ENCODE peak calls at places on chromosomes 1 and 21, in four cellular contexts. One of them, this sample, is unnamed.
A peak's percentile ranks its signal among the peaks of the same experiment; 100 is the strongest.

GRCh38 chr1:171898956-171899355 is 57.7 kb downstream of the DNM3 start:
- DNase-seq in A549: no peak
- DNase-seq in WTC11: peak; percentile 38
- DNase-seq in K562: no peak
- DNase-seq in this sample: no peak

GRCh38 chr1:43776043-43776761 is 68.9 kb downstream of the ST3GAL3 start:
- DNase-seq in WTC11: no peak
- DNase-seq in K562: no peak
- DNase-seq in A549: peak; percentile 21
- DNase-seq in this sample: no peak

GRCh38 chr1:225299624-225300023 is 128.2 kb downstream of the LBR start:
- DNase-seq in A549: no peak
- DNase-seq in WTC11: no peak
- DNase-seq in K562: no peak
- DNase-seq in this sample: no peak

GRCh38 chr1:66761273-66761672 is 9.0 kb downstream of the DYNLT5 start:
- DNase-seq in K562: no peak
- DNase-seq in WTC11: no peak
- DNase-seq in A549: no peak
- DNase-seq in this sample: no peak

GRCh38 chr21:27528697-27529096 is 561.8 kb upstream of the ADAMTS5 start:
- DNase-seq in K562: no peak
- DNase-seq in A549: no peak
- DNase-seq in WTC11: no peak
- DNase-seq in this sample: no peak

GRCh38 chr1:1318131-1318652 is 6.3 kb downstream of the INTS11 start:
- DNase-seq in K562: no peak
- DNase-seq in WTC11: no peak
- DNase-seq in A549: peak; percentile 77
- DNase-seq in this sample: peak; percentile 31

GRCh38 chr1:94092210-94092613 is 28.7 kb downstream of the ABCA4 start:
- DNase-seq in WTC11: no peak
- DNase-seq in K562: no peak
- DNase-seq in A549: no peak
- DNase-seq in this sample: no peak

GRCh38 chr1:156439771-156440183 is 60.8 kb downstream of the MEF2D start:
- DNase-seq in A549: no peak
- DNase-seq in K562: no peak
- DNase-seq in WTC11: peak; percentile 75
- DNase-seq in this sample: no peak

DNA sequence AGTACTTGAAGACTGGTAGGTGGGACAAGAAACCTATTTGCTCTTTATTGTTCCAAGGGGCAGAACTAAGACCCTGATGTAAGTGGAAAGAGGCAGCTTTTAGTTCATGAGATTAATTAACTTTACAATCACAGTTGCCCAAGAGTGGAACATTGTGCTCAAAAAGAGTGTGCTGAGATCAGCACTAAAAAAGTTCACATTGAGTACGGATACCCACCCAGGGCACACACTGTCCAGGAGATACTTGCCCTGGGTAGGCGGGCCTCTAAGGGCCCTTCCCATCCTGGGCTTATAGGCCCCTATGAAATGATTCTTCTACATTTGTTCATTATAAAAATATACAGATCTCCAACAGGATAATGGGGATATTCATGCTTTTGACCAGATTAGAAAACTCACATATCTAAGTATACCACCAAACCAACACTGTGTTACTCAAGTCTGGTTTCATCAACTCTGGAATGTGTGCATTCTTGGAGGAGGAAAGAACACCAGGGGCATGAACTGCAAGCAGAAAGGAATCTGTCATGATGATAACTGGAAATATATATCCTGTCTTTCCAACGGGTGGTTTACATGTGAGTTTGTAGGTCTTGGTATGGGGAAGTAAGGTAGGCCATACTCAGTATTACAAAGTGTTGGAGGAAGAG is 626.2 kb downstream of the SMYD3 start:
- DNase-seq in K562: no peak
- DNase-seq in A549: no peak
- DNase-seq in WTC11: no peak
- DNase-seq in this sample: no peak
- TF ChIP-seq NR3C1 in K562: no peak
- TF ChIP-seq NR3C1 in A549: no peak
- TF ChIP-seq NR3C1 in WTC11: no peak
- TF ChIP-seq NR3C1 in this sample: no peak

GRCh38 chr1:31036749-31037500 is 28.6 kb downstream of the PUM1 start:
- DNase-seq in K562: no peak
- DNase-seq in WTC11: no peak
- DNase-seq in A549: no peak
- DNase-seq in this sample: no peak

GRCh38 chr1:31042656-31043055 is 22.9 kb downstream of the PUM1 start:
- DNase-seq in A549: no peak
- DNase-seq in WTC11: no peak
- DNase-seq in K562: no peak
- DNase-seq in this sample: no peak

GRCh38 chr1:31040038-31040437 is 25.5 kb downstream of the PUM1 start:
- DNase-seq in K562: no peak
- DNase-seq in A549: peak; percentile 16
- DNase-seq in WTC11: no peak
- DNase-seq in this sample: peak; percentile 58

GRCh38 chr1:31038360-31038759 is 27.2 kb downstream of the PUM1 start:
- DNase-seq in A549: no peak
- DNase-seq in WTC11: no peak
- DNase-seq in K562: no peak
- DNase-seq in this sample: no peak

GRCh38 chr1:31041529-31041928 is 24.0 kb downstream of the PUM1 start:
- DNase-seq in K562: peak; percentile 32
- DNase-seq in WTC11: no peak
- DNase-seq in A549: no peak
- DNase-seq in this sample: peak; percentile 13
- TF ChIP-seq NR3C1 in K562: no peak
- TF ChIP-seq NR3C1 in WTC11: no peak
- TF ChIP-seq NR3C1 in A549: no peak
- TF ChIP-seq NR3C1 in this sample: no peak

GRCh38 chr21:25734654-25735220 is at the start of the genes ATP5PF and GABPA:
- DNase-seq in K562: peak; percentile 90
- DNase-seq in WTC11: peak; percentile 97
- DNase-seq in A549: peak; percentile 97
- DNase-seq in this sample: peak; percentile 97

GRCh38 chr21:25733859-25734653 is 648 bp downstream of the ATP5PF start:
- DNase-seq in WTC11: peak; percentile 16
- DNase-seq in A549: peak; percentile 1
- DNase-seq in K562: no peak
- DNase-seq in this sample: peak; percentile 62

GRCh38 chr21:25732091-25732760 is 2.5 kb downstream of the ATP5PF start:
- DNase-seq in A549: no peak
- DNase-seq in WTC11: no peak
- DNase-seq in K562: no peak
- DNase-seq in this sample: no peak

GRCh38 chr21:25735895-25736597 is 1.3 kb downstream of the GABPA start:
- DNase-seq in K562: no peak
- DNase-seq in A549: peak; percentile 2
- DNase-seq in WTC11: no peak
- DNase-seq in this sample: peak; percentile 21

DNA sequence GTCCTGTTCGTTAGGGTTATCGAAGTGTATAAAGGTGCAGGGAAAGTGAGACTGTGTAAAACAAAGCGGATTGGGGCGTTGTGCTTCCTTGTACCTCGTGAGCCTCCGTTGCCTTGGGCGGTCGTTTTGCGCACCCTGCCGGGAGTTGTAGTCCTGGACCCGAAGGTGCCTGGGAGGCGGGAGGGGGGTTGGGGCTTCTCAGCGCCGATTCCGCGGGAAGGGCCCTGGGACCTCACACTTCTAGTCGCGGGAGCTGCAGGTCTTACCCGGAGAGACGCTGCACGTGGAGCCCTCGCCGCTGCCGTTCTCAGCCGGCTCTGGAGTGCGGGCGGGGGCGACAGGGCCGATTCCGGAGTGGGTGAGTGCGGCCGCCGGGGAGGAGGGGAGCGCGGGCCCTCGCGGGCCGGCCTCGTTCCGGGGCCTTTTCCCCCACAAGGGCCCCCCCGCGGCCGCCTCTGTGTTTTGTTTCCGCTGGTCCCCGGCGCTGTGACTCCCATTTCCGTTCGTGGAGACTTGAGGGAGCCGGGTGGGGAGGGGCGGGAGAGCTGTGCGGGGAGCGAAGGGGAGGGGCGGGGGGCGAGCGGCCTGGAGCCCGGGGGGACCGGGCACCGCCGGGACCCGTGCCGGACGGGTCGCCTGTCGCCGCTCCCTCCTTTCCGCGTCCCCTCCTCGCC is 586 bp downstream of the GABPA start:
- DNase-seq in WTC11: peak; percentile 91
- DNase-seq in K562: peak; percentile 74
- DNase-seq in A549: peak; percentile 88
- DNase-seq in this sample: peak; percentile 80
- TF ChIP-seq NR3C1 in WTC11: no peak
- TF ChIP-seq NR3C1 in K562: no peak
- TF ChIP-seq NR3C1 in A549: no peak
- TF ChIP-seq NR3C1 in this sample: no peak

GRCh38 chr1:18977428-18977827 is 21.0 kb upstream of the IFFO2 start:
- DNase-seq in K562: no peak
- DNase-seq in A549: no peak
- DNase-seq in WTC11: no peak
- DNase-seq in this sample: no peak

GRCh38 chr1:18976096-18976495 is 19.6 kb upstream of the IFFO2 start:
- DNase-seq in K562: no peak
- DNase-seq in A549: no peak
- DNase-seq in WTC11: no peak
- DNase-seq in this sample: no peak

GRCh38 chr1:18978706-18979105 is 22.2 kb upstream of the IFFO2 start:
- DNase-seq in WTC11: no peak
- DNase-seq in K562: no peak
- DNase-seq in A549: no peak
- DNase-seq in this sample: no peak

GRCh38 chr1:18981242-18981641 is 24.8 kb upstream of the IFFO2 start:
- DNase-seq in K562: no peak
- DNase-seq in A549: no peak
- DNase-seq in WTC11: no peak
- DNase-seq in this sample: no peak
- TF ChIP-seq NR3C1 in K562: no peak
- TF ChIP-seq NR3C1 in A549: no peak
- TF ChIP-seq NR3C1 in WTC11: no peak
- TF ChIP-seq NR3C1 in this sample: no peak

DNA sequence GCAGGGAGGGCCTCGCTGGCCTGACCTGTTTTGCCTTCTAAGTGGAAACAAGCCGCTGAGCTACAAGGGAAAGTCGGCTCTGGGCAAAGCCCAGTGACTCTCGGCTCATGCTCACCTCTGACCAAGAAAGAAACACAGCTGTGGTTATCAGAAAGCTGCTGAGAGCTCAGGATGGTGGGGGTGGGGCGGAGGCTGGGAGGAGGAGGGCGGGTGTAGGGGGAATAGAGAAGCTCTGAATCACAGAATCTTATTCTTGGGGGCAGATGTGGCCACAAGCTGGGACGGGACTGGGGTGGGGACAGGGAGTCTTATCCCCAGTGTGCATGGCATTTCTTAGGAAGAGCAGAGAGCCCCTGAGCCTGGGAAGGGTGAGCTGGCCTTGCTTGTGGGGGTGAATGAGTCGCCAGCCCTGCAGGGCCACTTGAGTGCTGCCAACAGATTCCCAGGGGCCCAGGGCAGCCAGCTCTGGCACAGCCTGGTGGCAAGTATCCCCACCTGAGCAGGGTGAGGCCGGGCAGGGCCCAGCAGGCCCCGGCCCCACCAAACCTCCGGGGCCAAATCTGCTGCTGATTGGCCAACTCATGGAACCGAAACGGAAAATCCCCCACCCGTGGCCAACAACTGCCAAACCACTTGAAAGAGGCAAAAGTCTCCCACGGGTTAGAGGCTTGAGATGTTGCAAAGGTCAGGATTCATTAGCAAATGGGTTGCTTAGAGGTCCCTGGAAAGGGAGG is 120.6 kb downstream of the SPSB1 start:
- DNase-seq in WTC11: no peak
- DNase-seq in K562: no peak
- DNase-seq in A549: peak; percentile 49
- DNase-seq in this sample: no peak
- TF ChIP-seq NR3C1 in WTC11: no peak
- TF ChIP-seq NR3C1 in K562: no peak
- TF ChIP-seq NR3C1 in A549: no peak
- TF ChIP-seq NR3C1 in this sample: no peak

GRCh38 chr1:153277852-153278251 is 18.4 kb downstream of the LORICRIN start:
- DNase-seq in A549: peak; percentile 43
- DNase-seq in WTC11: peak; percentile 78
- DNase-seq in K562: peak; percentile 35
- DNase-seq in this sample: peak; percentile 28
- TF ChIP-seq NR3C1 in A549: no peak
- TF ChIP-seq NR3C1 in WTC11: no peak
- TF ChIP-seq NR3C1 in K562: no peak
- TF ChIP-seq NR3C1 in this sample: no peak

GRCh38 chr21:35578350-35578782 is 482.0 kb downstream of the SETD4 start:
- DNase-seq in WTC11: no peak
- DNase-seq in A549: no peak
- DNase-seq in K562: no peak
- DNase-seq in this sample: no peak
- TF ChIP-seq NR3C1 in WTC11: no peak
- TF ChIP-seq NR3C1 in A549: no peak
- TF ChIP-seq NR3C1 in K562: no peak
- TF ChIP-seq NR3C1 in this sample: no peak

GRCh38 chr21:34355570-34355969 is 8.2 kb upstream of the KCNE2 start:
- DNase-seq in K562: no peak
- DNase-seq in A549: no peak
- DNase-seq in WTC11: no peak
- DNase-seq in this sample: no peak

GRCh38 chr21:34354836-34355235 is 9.0 kb upstream of the KCNE2 start:
- DNase-seq in A549: no peak
- DNase-seq in WTC11: no peak
- DNase-seq in K562: no peak
- DNase-seq in this sample: no peak

GRCh38 chr21:34352556-34352955 is 11.2 kb upstream of the KCNE2 start:
- DNase-seq in K562: no peak
- DNase-seq in WTC11: no peak
- DNase-seq in A549: no peak
- DNase-seq in this sample: no peak

GRCh38 chr21:34348890-34349519 is 14.8 kb upstream of the KCNE2 start:
- DNase-seq in K562: no peak
- DNase-seq in WTC11: no peak
- DNase-seq in A549: no peak
- DNase-seq in this sample: no peak

GRCh38 chr21:34351786-34352241 is 12.0 kb upstream of the KCNE2 start:
- DNase-seq in A549: peak; percentile 34
- DNase-seq in WTC11: no peak
- DNase-seq in K562: peak; percentile 59
- DNase-seq in this sample: peak; percentile 80
- TF ChIP-seq NR3C1 in A549: no peak
- TF ChIP-seq NR3C1 in WTC11: no peak
- TF ChIP-seq NR3C1 in K562: no peak
- TF ChIP-seq NR3C1 in this sample: no peak

GRCh38 chr1:240174734-240175133 is 83.1 kb downstream of the FMN2 start:
- DNase-seq in WTC11: no peak
- DNase-seq in A549: no peak
- DNase-seq in K562: no peak
- DNase-seq in this sample: no peak

GRCh38 chr1:240173836-240174235 is 82.2 kb downstream of the FMN2 start:
- DNase-seq in WTC11: no peak
- DNase-seq in A549: no peak
- DNase-seq in K562: no peak
- DNase-seq in this sample: no peak

GRCh38 chr1:240178366-240178765 is 86.7 kb downstream of the FMN2 start:
- DNase-seq in K562: no peak
- DNase-seq in WTC11: no peak
- DNase-seq in A549: no peak
- DNase-seq in this sample: no peak
- TF ChIP-seq NR3C1 in K562: no peak
- TF ChIP-seq NR3C1 in WTC11: no peak
- TF ChIP-seq NR3C1 in A549: no peak
- TF ChIP-seq NR3C1 in this sample: no peak